ENCODE peak calls at places on chromosomes 16 and 17, in ten cellular contexts. O is mucosa of descending colon; N is NCI-H748 treated with DMSO at 0.1 percent for 48 hours; A is AG10803; P is NCI-H460; Q is effector CD8-positive, alpha-beta T cell; J is posterior cingulate gyrus; Y is A549; X is hepatic stellate cell; M is kidney tubule cell. G is an unnamed sample.

GRCh38 chr16:3095869-3096268 is 3.2 kb downstream of the ZSCAN10 start:
- DNase-seq in J (peak), N (no peak), X (peak), Q (peak), A (no peak), Y (peak), O (peak), P (peak), M (no peak), G (no peak)

GRCh38 chr17:68613739-68614298 is 12.7 kb upstream of the FAM20A start:
- DNase-seq in M (peak), N (peak), X (no peak), Q (no peak), O (peak), P (peak), Y (peak), A (peak), J (no peak), G (peak)

GRCh38 chr17:3036800-3037199 is 26.6 kb downstream of the OR1D5 start:
- DNase-seq in J (no peak), M (no peak), X (no peak), Y (no peak), P (no peak), O (no peak), Q (no peak), A (no peak), N (no peak), G (no peak)

GRCh38 chr17:61002316-61002736 is 324.7 kb downstream of the BCAS3 start:
- DNase-seq in N (no peak), P (peak), X (peak), Q (no peak), A (peak), O (no peak), J (no peak), Y (peak), M (peak), G (peak)

GRCh38 chr17:15453782-15454181 is 13.6 kb downstream of the CDRT4 start:
- DNase-seq in M (no peak), X (no peak), Y (no peak), P (no peak), Q (no peak), N (no peak), J (no peak), A (peak), O (no peak), G (no peak)

GRCh38 chr16:65487231-65487630 is 365.4 kb upstream of the CDH11 start:
- DNase-seq in J (no peak), P (no peak), A (no peak), Y (no peak), O (no peak), N (no peak), X (no peak), Q (no peak), M (no peak), G (no peak)

GRCh38 chr17:2179615-2180295 is 123.8 kb downstream of the SMG6 start:
- DNase-seq in N (no peak), O (peak), J (no peak), Q (no peak), A (peak), X (peak), P (no peak), Y (no peak), M (no peak), G (peak)

GRCh38 chr16:15899538-15900100 is 11.2 kb upstream of the CEP20 start:
- DNase-seq in P (no peak), X (peak), N (no peak), J (no peak), M (peak), Q (no peak), O (peak), A (peak), Y (peak), G (peak)

GRCh38 chr16:68311316-68311620 is 449 bp downstream of the PRMT7 start:
- DNase-seq in M (no peak), N (peak), A (no peak), Q (no peak), J (no peak), Y (no peak), P (no peak), X (no peak), O (no peak), G (no peak)

GRCh38 chr17:31078290-31078689 is 16.5 kb upstream of the NF1 start:
- DNase-seq in X (no peak), O (no peak), Y (no peak), Q (no peak), M (peak), A (no peak), P (no peak), N (no peak), J (no peak), G (no peak)

GRCh38 chr17:42387663-42388380 is 420 bp downstream of the STAT3 start:
- DNase-seq in Y (no peak), J (peak), N (peak), P (no peak), O (peak), Q (peak), X (peak), M (peak), A (no peak), G (no peak)

GRCh38 chr16:265711-266110 is 10.0 kb downstream of the RGS11 start:
- DNase-seq in O (no peak), A (no peak), M (no peak), P (no peak), X (no peak), J (no peak), Q (no peak), Y (no peak), N (no peak), G (no peak)

GRCh38 chr16:1645914-1646525 is 32.1 kb upstream of the JPT2 start:
- DNase-seq in O (no peak), P (peak), M (peak), A (no peak), N (no peak), Q (no peak), X (no peak), J (no peak), Y (peak), G (peak)

GRCh38 chr17:9239821-9240658 is 218.7 kb downstream of the NTN1 start:
- DNase-seq in P (peak), Q (peak), O (peak), N (peak), Y (peak), M (peak), A (peak), X (peak), J (peak), G (peak)

GRCh38 chr17:65139045-65139764 is 2.0 kb downstream of the RGS9 start:
- DNase-seq in Y (no peak), Q (no peak), O (no peak), X (no peak), P (no peak), A (no peak), N (no peak), M (no peak), J (no peak), G (no peak)

GRCh38 chr17:57489321-57489720 is 233.0 kb downstream of the MSI2 start:
- DNase-seq in O (no peak), J (peak), Q (no peak), A (no peak), Y (no peak), X (no peak), M (no peak), N (no peak), P (no peak), G (peak)

GRCh38 chr17:40419559-40420331 is 2.0 kb upstream of the TOP2A start:
- DNase-seq in Y (no peak), J (no peak), A (no peak), X (no peak), M (peak), Q (no peak), O (no peak), P (no peak), N (no peak), G (no peak)

GRCh38 chr16:77788196-77789084 is at the start of gene VAT1L:
- DNase-seq in Q (no peak), P (no peak), A (peak), Y (peak), M (peak), X (peak), N (no peak), J (peak), O (peak), G (peak)

GRCh38 chr16:69936252-69936651 is 14.9 kb upstream of the CLEC18A start:
- DNase-seq in A (no peak), Y (no peak), J (peak), M (no peak), N (no peak), X (no peak), Q (no peak), P (no peak), O (no peak), G (no peak)

GRCh38 chr16:47037396-47037745 is 63.9 kb upstream of the DNAJA2 start:
- DNase-seq in X (no peak), P (no peak), Q (no peak), J (no peak), M (peak), O (peak), N (no peak), A (no peak), Y (peak), G (no peak)